ENCODE peak calls at places on chromosomes 12 and 14, in seven cellular contexts. B is esophagus squamous epithelium, G is brain microvascular endothelial cell, X is WERI-Rb-1, F is tibial artery, I is PC-9, J is suprapubic skin. L is an unnamed sample.

GRCh38 chr14:104724407-104724980 is 465 bp downstream of the ADSS1 start:
- DNase-seq in X (peak; percentile 40), I (no peak), G (no peak), J (no peak), F (peak; percentile 68), B (no peak), L (peak; percentile 63)

GRCh38 chr12:121801601-121802484 is 2.0 kb upstream of the SETD1B start:
- DNase-seq in I (no peak), X (no peak), G (no peak), J (no peak), B (no peak), F (no peak), L (peak; percentile 37)

GRCh38 chr14:61569783-61570182 is 125.5 kb upstream of the HIF1A start:
- DNase-seq in F (peak; percentile 53), B (no peak), G (peak; percentile 84), X (no peak), I (peak; percentile 98), J (peak; percentile 74), L (no peak)

GRCh38 chr12:93803408-93803807 is 126.2 kb downstream of the CRADD start:
- DNase-seq in G (no peak), X (no peak), J (no peak), F (no peak), I (no peak), B (no peak), L (no peak)

GRCh38 chr12:6376079-6376941 is 947 bp upstream of the SCNN1A start:
- DNase-seq in X (no peak), F (peak; percentile 70), G (peak; percentile 62), B (no peak), J (peak; percentile 79), I (peak; percentile 87), L (peak; percentile 65)

GRCh38 chr14:91613459-91614145 is 103.5 kb upstream of the PPP4R3A start:
- DNase-seq in B (no peak), F (no peak), G (no peak), X (no peak), J (no peak), I (no peak), L (no peak)

GRCh38 chr12:593396-593976 is 69.8 kb downstream of the NINJ2 start:
- DNase-seq in B (no peak), G (no peak), X (no peak), J (no peak), F (no peak), I (no peak), L (no peak)

GRCh38 chr12:111437816-111438454 is 32.2 kb downstream of the SH2B3 start:
- DNase-seq in F (peak; percentile 76), I (peak; percentile 60), G (peak; percentile 88), X (no peak), B (no peak), J (no peak), L (peak; percentile 68)

DNA sequence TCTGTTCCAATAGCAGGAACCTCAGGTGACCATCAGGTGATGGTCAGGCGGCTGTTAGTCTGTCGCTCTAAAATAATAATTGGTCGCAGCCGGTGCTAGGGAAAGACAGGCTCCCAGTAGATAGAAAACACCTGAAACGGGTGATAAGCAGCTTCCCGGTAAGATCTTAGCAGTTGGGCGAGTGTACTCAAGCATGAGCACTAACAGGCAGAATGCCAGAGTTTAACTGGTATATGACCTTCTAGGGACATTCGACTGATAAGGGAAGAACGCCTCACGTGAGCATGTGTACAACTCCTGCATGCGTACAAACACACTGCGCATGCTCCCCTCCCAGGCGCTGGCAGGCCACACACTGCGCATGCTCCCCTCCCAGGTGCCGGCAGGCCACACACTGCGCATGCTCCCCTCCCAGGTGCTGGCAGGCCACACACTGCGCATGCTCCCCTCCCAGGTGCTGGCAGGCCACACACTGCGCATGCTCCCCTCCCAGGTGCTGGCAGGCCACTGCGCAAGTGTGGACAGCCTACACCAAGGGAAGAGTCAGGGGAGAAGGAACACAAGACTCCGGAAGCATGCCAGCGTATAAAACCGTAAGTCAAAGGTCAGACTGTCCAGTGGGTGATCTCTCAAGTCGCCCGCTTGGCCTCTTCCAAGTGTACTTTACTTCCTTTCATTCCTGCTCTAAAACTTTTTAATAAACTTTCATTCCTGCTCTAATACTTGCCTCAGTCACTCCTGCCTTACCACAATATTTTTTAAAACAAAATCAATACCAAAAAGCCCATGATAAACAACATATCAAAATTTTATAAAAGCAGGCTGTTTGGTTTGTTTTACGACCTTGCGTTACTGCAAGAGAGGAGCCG is 24.5 kb downstream of the GPRC5D start:
- DNase-seq in B (no peak), F (no peak), I (peak; percentile 55), J (peak; percentile 77), X (no peak), G (no peak), L (peak; percentile 85)
- H3K27ac ChIP-seq in B (peak overlapping the region; percentile 48), F (peak overlapping the region; percentile 40), I (peak overlapping the region; percentile 32), J (no peak overlapping the region), X (no peak overlapping the region), G (no peak overlapping the region), L (peak overlapping the region; percentile 33)

GRCh38 chr12:108562348-108563134 is at the start of gene ISCU:
- DNase-seq in F (peak; percentile 93), J (peak; percentile 98), G (peak; percentile 90), B (peak; percentile 75), X (peak; percentile 97), I (peak; percentile 87), L (peak; percentile 99)
- TF ChIP-seq CTCF in F (no peak), J (no peak), G (no peak), B (no peak), X (no peak), I (no peak), L (no peak)

DNA sequence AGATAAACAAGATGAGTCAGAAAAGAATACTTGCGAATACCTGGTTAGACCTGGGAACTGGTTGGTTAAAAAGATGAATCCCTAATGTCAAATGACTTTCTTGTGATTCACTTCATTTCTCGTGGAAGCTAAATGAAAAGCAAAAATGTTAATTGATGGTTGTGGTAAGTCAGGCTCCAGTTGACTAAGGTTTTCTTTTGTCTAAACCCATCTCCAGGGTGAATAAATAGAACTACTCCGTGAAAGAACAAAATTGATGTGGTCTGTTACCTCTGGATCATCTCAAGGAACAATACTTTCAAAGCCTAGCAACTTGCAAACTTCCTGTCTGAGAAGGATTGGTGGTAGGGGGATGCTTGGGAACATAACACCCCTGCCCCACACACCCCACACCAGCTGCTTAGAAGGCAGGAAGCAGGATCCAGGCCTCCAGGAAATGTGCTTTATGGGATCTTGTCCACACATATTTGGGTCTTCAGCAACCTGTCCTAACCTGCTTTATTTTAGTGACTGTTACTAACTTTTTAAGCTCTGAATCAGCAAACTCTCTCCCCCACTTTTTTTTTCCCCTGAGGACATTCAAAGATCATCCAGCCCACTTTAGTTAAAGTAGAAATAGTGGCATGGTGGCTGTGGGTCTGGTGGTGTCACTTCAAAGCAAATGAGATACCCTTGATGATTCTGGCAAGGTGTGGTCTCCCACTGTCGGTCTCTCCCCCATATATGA is 60.4 kb upstream of the PTHLH start:
- DNase-seq in I (peak; percentile 48), J (no peak), F (no peak), X (no peak), G (no peak), B (no peak), L (no peak)
- H3K27ac ChIP-seq in I (peak overlapping the region; percentile 35), J (no peak overlapping the region), F (no peak overlapping the region), X (no peak overlapping the region), G (no peak overlapping the region), B (no peak overlapping the region), L (no peak overlapping the region)

DNA sequence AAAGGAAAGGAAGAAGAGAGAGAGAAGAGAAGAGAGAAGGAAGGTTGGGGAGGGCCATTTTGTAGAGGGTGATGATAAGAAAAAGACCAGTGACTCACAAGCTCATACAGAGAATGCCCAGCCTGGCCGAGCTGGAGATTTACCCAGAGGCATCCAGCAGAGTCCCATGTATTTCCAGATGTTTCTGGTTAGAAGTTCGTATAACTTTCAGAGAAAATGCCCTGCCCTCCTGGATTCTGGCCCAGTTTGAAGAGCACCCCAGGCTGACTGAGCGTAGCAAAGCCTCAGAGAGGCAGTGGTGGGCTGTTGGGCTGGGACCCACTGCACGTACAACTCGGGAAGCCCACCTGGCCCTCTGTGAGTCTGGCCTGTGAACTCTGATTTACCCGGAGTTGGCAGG is 221.8 kb downstream of the SLC41A2 start:
- DNase-seq in X (no peak), B (no peak), I (no peak), F (no peak), J (no peak), G (peak; percentile 67), L (peak; percentile 28)
- TF ChIP-seq CTCF in X (no peak), B (no peak), I (no peak), F (no peak), J (no peak), G (peak; percentile 28), L (no peak)

GRCh38 chr12:90211017-90211416 is 502.4 kb upstream of the ATP2B1 start:
- DNase-seq in I (no peak), F (no peak), G (peak; percentile 65), J (no peak), B (no peak), X (no peak), L (no peak)
- H3K27ac ChIP-seq in I (no peak overlapping the region), F (no peak overlapping the region), G (no peak overlapping the region), J (no peak overlapping the region), B (no peak overlapping the region), X (no peak overlapping the region), L (no peak overlapping the region)

DNA sequence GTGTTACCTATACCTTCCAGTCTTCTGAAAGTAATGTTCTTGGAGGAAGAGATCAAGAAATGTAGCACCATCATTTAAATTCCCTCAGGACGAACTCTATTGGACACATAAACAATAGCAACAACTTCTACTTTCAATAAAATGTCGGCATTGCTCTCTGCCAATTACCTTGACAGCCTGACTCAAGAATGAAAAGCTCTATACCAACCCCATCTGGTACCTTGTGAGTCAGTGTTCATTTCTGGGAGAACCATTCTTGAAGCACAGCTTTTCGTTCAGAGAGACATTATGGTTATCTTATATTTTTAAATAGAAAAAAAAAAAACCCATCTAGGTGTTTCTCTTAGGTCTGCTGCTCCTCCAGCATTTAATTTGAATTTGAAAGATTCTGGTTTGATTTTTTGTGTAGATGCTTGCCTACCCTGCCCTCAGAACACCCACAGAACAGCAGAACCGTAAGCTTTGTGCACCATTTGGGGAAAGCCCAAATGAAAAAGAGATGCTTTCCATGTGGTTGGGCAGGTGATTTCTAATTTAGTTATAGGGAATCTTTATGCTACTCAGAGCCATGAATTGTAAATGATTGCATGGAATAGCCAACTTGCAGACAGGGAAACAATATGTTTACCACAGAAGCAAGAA is 156.0 kb downstream of the SAMD4A start:
- DNase-seq in J (no peak), B (no peak), F (no peak), G (peak; percentile 32), I (no peak), X (peak; percentile 40), L (no peak)
- TF ChIP-seq CTCF in J (no peak), B (no peak), F (no peak), G (peak; percentile 61), I (no peak), X (peak; percentile 55), L (no peak)

L was measured in colonic mucosa.